ENCODE peak calls at places on chromosomes 12 and 14, in seven cellular contexts. T, S, A, X, V, P and M are unnamed samples.

GRCh38 chr12:12612403-12612802 is 727 bp downstream of the CREBL2 start:
- DNase-seq in V (peak), P (peak), T (no peak), S (peak), X (no peak), A (peak), M (no peak)

GRCh38 chr12:46904406-46905240 is 78.8 kb upstream of the SLC38A4 start:
- DNase-seq in S (no peak), T (no peak), P (no peak), A (no peak), V (no peak), X (no peak), M (no peak)

GRCh38 chr14:61950340-61950739 is 188.1 kb downstream of the SNAPC1 start:
- DNase-seq in S (no peak), V (no peak), P (peak), T (no peak), X (peak), A (no peak), M (no peak)

GRCh38 chr12:45762185-45763110 is 32.9 kb downstream of the ARID2 start:
- DNase-seq in S (peak), A (peak), X (no peak), P (peak), T (peak), V (no peak), M (no peak)

GRCh38 chr12:75294797-75295196 is 35.3 kb downstream of the CAPS2 start:
- DNase-seq in V (no peak), S (no peak), P (no peak), T (no peak), A (no peak), X (no peak), M (no peak)

GRCh38 chr12:103996595-103996994 is 30.9 kb downstream of the TDG start:
- DNase-seq in X (no peak), P (no peak), S (no peak), V (no peak), A (no peak), T (no peak), M (no peak)

GRCh38 chr14:37598085-37598972 is 2.9 kb downstream of the TTC6 start:
- DNase-seq in P (no peak), V (no peak), X (no peak), T (no peak), A (no peak), S (peak), M (no peak)

GRCh38 chr14:24390696-24391468 is 7.9 kb upstream of the NYNRIN start:
- DNase-seq in A (no peak), T (peak), X (no peak), P (no peak), V (no peak), S (no peak), M (no peak)

GRCh38 chr12:30508205-30508967 is 187.3 kb downstream of the IPO8 start:
- DNase-seq in T (no peak), S (no peak), X (no peak), A (no peak), P (no peak), V (no peak), M (no peak)

GRCh38 chr12:5503774-5504173 is 71.9 kb downstream of the NTF3 start:
- DNase-seq in P (no peak), S (no peak), A (no peak), T (no peak), X (no peak), V (no peak), M (no peak)

GRCh38 chr12:108980831-108981618 is 39.8 kb downstream of the SVOP start:
- DNase-seq in P (no peak), X (no peak), V (no peak), T (no peak), S (no peak), A (no peak), M (no peak)

GRCh38 chr14:70714055-70714550 is 72.4 kb downstream of the TTC9 start:
- DNase-seq in P (peak), A (peak), S (peak), V (no peak), X (peak), T (peak), M (peak)

GRCh38 chr14:89621009-89621421 is 204.0 kb upstream of the FOXN3 start:
- DNase-seq in A (no peak), V (peak), X (no peak), P (no peak), T (no peak), S (no peak), M (peak)

GRCh38 chr12:91127296-91127695 is 16.0 kb upstream of the LUM start:
- DNase-seq in V (no peak), X (no peak), S (peak), P (no peak), T (no peak), A (no peak), M (no peak)

GRCh38 chr14:72744416-72745120 is 149.3 kb downstream of the DPF3 start:
- DNase-seq in T (no peak), X (no peak), A (no peak), V (no peak), S (no peak), P (no peak), M (no peak)

GRCh38 chr12:7678744-7679143 is 13.0 kb upstream of the APOBEC1 start:
- DNase-seq in X (no peak), V (no peak), P (no peak), S (no peak), A (no peak), T (no peak), M (no peak)

GRCh38 chr12:105330938-105331804 is 680 bp downstream of the C12orf75 start:
- DNase-seq in S (peak), A (no peak), P (no peak), T (no peak), V (peak), X (no peak), M (peak)

GRCh38 chr14:77400216-77400615 is 23.0 kb downstream of the SAMD15 start:
- DNase-seq in X (no peak), S (no peak), V (no peak), T (no peak), A (no peak), P (no peak), M (no peak)

GRCh38 chr14:59020382-59020781 is 168.1 kb upstream of the DAAM1 start:
- DNase-seq in A (no peak), T (no peak), V (no peak), P (no peak), S (peak), X (peak), M (no peak)

GRCh38 chr12:49362077-49362476 is 5.2 kb upstream of the SPATS2 start:
- DNase-seq in X (no peak), P (no peak), V (no peak), S (no peak), T (no peak), A (no peak), M (no peak)

GRCh38 chr12:69015017-69015416 is 82.0 kb upstream of the CPM start:
- DNase-seq in X (no peak), T (no peak), A (no peak), V (no peak), S (no peak), P (no peak), M (no peak)

GRCh38 chr14:72625689-72626088 is 268.2 kb downstream of the DPF3 start:
- DNase-seq in T (no peak), X (no peak), A (no peak), P (no peak), S (no peak), V (no peak), M (no peak)

GRCh38 chr12:52121848-52122838 is 42.6 kb downstream of the SMIM41 start:
- DNase-seq in V (peak), S (peak), T (peak), A (peak), P (no peak), X (no peak), M (peak)

GRCh38 chr14:100989924-100990323 is 86.4 kb upstream of the RTL1 start:
- DNase-seq in A (no peak), V (no peak), T (no peak), S (no peak), P (no peak), X (no peak), M (no peak)

GRCh38 chr14:76917759-76918175 is 91.6 kb downstream of the LRRC74A start:
- DNase-seq in P (no peak), V (no peak), X (no peak), A (no peak), S (no peak), T (no peak), M (no peak)

GRCh38 chr12:6852651-6853354 is 853 bp downstream of the USP5 start:
- DNase-seq in P (no peak), X (no peak), T (no peak), A (no peak), V (peak), S (peak), M (peak)

GRCh38 chr12:57093412-57094193 is 4.7 kb downstream of the NAB2 start:
- DNase-seq in A (peak), T (peak), S (peak), X (no peak), P (no peak), V (peak), M (no peak)

GRCh38 chr14:20184181-20184580 is 6.5 kb upstream of the OR11G2 start:
- DNase-seq in V (no peak), T (no peak), A (no peak), S (no peak), X (no peak), P (no peak), M (no peak)

GRCh38 chr12:112183141-112183581 is 57.8 kb downstream of the TRAFD1 start:
- DNase-seq in X (no peak), T (no peak), S (no peak), P (no peak), V (peak), A (no peak), M (no peak)

GRCh38 chr12:75944097-75944904 is 87.3 kb downstream of the PHLDA1 start:
- DNase-seq in X (no peak), A (peak), S (peak), V (peak), P (peak), T (peak), M (no peak)

GRCh38 chr12:56903374-56903773 is 30.8 kb downstream of the SDR9C7 start:
- DNase-seq in X (no peak), A (no peak), T (no peak), V (no peak), S (no peak), P (no peak), M (no peak)